ENCODE peak calls at places on chromosomes 1 and 21, in five cellular contexts. One of them, this sample, is unnamed.

GRCh38 chr21:43645414-43645891 is 13.8 kb downstream of the HSF2BP start:
- DNase-seq in caudate nucleus: no peak
- DNase-seq in aorta: no peak
- DNase-seq in Karpas-422: peak
- DNase-seq in uterus: peak
- DNase-seq in this sample: no peak

GRCh38 chr1:29806646-29807319 is 570.5 kb downstream of the PTPRU start:
- DNase-seq in Karpas-422: no peak
- DNase-seq in uterus: no peak
- DNase-seq in caudate nucleus: no peak
- DNase-seq in aorta: no peak
- DNase-seq in this sample: no peak

GRCh38 chr1:2240251-2241156 is 12.4 kb downstream of the SKI start:
- DNase-seq in caudate nucleus: peak
- DNase-seq in aorta: peak
- DNase-seq in uterus: peak
- DNase-seq in Karpas-422: no peak
- DNase-seq in this sample: peak

GRCh38 chr1:28893403-28894102 is 20.8 kb upstream of the EPB41 start:
- DNase-seq in caudate nucleus: no peak
- DNase-seq in uterus: no peak
- DNase-seq in Karpas-422: peak
- DNase-seq in aorta: no peak
- DNase-seq in this sample: no peak

GRCh38 chr1:235972316-235973090 is 92.4 kb downstream of the NID1 start:
- DNase-seq in uterus: no peak
- DNase-seq in caudate nucleus: no peak
- DNase-seq in Karpas-422: peak
- DNase-seq in aorta: no peak
- DNase-seq in this sample: no peak

GRCh38 chr1:32939655-32940371 is 24.8 kb downstream of the RNF19B start:
- DNase-seq in aorta: no peak
- DNase-seq in Karpas-422: no peak
- DNase-seq in uterus: peak
- DNase-seq in caudate nucleus: no peak
- DNase-seq in this sample: no peak

GRCh38 chr1:7229186-7229585 is 443.9 kb downstream of the CAMTA1 start:
- DNase-seq in aorta: no peak
- DNase-seq in Karpas-422: peak
- DNase-seq in uterus: no peak
- DNase-seq in caudate nucleus: no peak
- DNase-seq in this sample: no peak

GRCh38 chr21:15692711-15693110 is 37.1 kb upstream of the USP25 start:
- DNase-seq in aorta: no peak
- DNase-seq in uterus: no peak
- DNase-seq in caudate nucleus: no peak
- DNase-seq in Karpas-422: no peak
- DNase-seq in this sample: no peak

GRCh38 chr1:64453695-64454094 is 16.2 kb upstream of the CACHD1 start:
- DNase-seq in aorta: no peak
- DNase-seq in caudate nucleus: no peak
- DNase-seq in Karpas-422: no peak
- DNase-seq in uterus: no peak
- DNase-seq in this sample: no peak

GRCh38 chr21:37455504-37455911 is 88.9 kb downstream of the DYRK1A start:
- DNase-seq in aorta: no peak
- DNase-seq in uterus: no peak
- DNase-seq in Karpas-422: no peak
- DNase-seq in caudate nucleus: no peak
- DNase-seq in this sample: no peak

GRCh38 chr1:173400387-173400995 is 76.6 kb upstream of the PRDX6 start:
- DNase-seq in caudate nucleus: no peak
- DNase-seq in uterus: no peak
- DNase-seq in Karpas-422: no peak
- DNase-seq in aorta: no peak
- DNase-seq in this sample: no peak

GRCh38 chr1:58442114-58442513 is 104.4 kb downstream of the OMA1 start:
- DNase-seq in Karpas-422: no peak
- DNase-seq in caudate nucleus: no peak
- DNase-seq in aorta: no peak
- DNase-seq in uterus: no peak
- DNase-seq in this sample: no peak

GRCh38 chr21:45990049-45990711 is 8.6 kb downstream of the COL6A1 start:
- DNase-seq in uterus: peak
- DNase-seq in aorta: peak
- DNase-seq in caudate nucleus: no peak
- DNase-seq in Karpas-422: no peak
- DNase-seq in this sample: no peak

GRCh38 chr1:30303387-30303786 is 420.0 kb downstream of the MATN1 start:
- DNase-seq in caudate nucleus: no peak
- DNase-seq in Karpas-422: no peak
- DNase-seq in uterus: no peak
- DNase-seq in aorta: no peak
- DNase-seq in this sample: no peak

GRCh38 chr1:77846966-77847365 is 41.5 kb upstream of the NEXN start:
- DNase-seq in caudate nucleus: no peak
- DNase-seq in aorta: no peak
- DNase-seq in Karpas-422: no peak
- DNase-seq in uterus: no peak
- DNase-seq in this sample: no peak

GRCh38 chr1:153767519-153767918 is 7.7 kb upstream of the SLC27A3 start:
- DNase-seq in aorta: no peak
- DNase-seq in caudate nucleus: no peak
- DNase-seq in uterus: no peak
- DNase-seq in Karpas-422: no peak
- DNase-seq in this sample: no peak

GRCh38 chr1:193338194-193338593 is 151.8 kb upstream of the B3GALT2 start:
- DNase-seq in Karpas-422: no peak
- DNase-seq in aorta: no peak
- DNase-seq in uterus: no peak
- DNase-seq in caudate nucleus: no peak
- DNase-seq in this sample: no peak

GRCh38 chr21:17352937-17353655 is 159.7 kb upstream of the CXADR start:
- DNase-seq in aorta: no peak
- DNase-seq in caudate nucleus: no peak
- DNase-seq in Karpas-422: no peak
- DNase-seq in uterus: no peak
- DNase-seq in this sample: no peak

GRCh38 chr1:48677306-48678287 is 99.1 kb downstream of the BEND5 start:
- DNase-seq in uterus: peak
- DNase-seq in aorta: peak
- DNase-seq in Karpas-422: peak
- DNase-seq in caudate nucleus: peak
- DNase-seq in this sample: peak

GRCh38 chr1:182962554-182963115 is 9.7 kb upstream of the SHCBP1L start:
- DNase-seq in uterus: peak
- DNase-seq in caudate nucleus: peak
- DNase-seq in Karpas-422: peak
- DNase-seq in aorta: peak
- DNase-seq in this sample: peak

GRCh38 chr21:45655071-45655470 is 11.5 kb downstream of the PCBP3 start:
- DNase-seq in caudate nucleus: no peak
- DNase-seq in uterus: no peak
- DNase-seq in aorta: no peak
- DNase-seq in Karpas-422: no peak
- DNase-seq in this sample: no peak

GRCh38 chr1:117009132-117009531 is 7.6 kb downstream of the CD101 start:
- DNase-seq in Karpas-422: no peak
- DNase-seq in aorta: no peak
- DNase-seq in caudate nucleus: no peak
- DNase-seq in uterus: no peak
- DNase-seq in this sample: no peak

GRCh38 chr1:52637946-52638345 is 5.0 kb downstream of the SHISAL2A start:
- DNase-seq in uterus: no peak
- DNase-seq in aorta: no peak
- DNase-seq in Karpas-422: no peak
- DNase-seq in caudate nucleus: no peak
- DNase-seq in this sample: no peak

GRCh38 chr1:83055391-83056170 is 943.4 kb downstream of the TTLL7 start:
- DNase-seq in caudate nucleus: no peak
- DNase-seq in uterus: no peak
- DNase-seq in Karpas-422: no peak
- DNase-seq in aorta: no peak
- DNase-seq in this sample: no peak

GRCh38 chr1:179781962-179782361 is 38.9 kb downstream of the FAM163A start:
- DNase-seq in uterus: peak
- DNase-seq in aorta: no peak
- DNase-seq in Karpas-422: no peak
- DNase-seq in caudate nucleus: no peak
- DNase-seq in this sample: no peak

GRCh38 chr1:6157528-6158174 is 22.5 kb downstream of the CHD5 start:
- DNase-seq in uterus: no peak
- DNase-seq in Karpas-422: no peak
- DNase-seq in caudate nucleus: peak
- DNase-seq in aorta: no peak
- DNase-seq in this sample: no peak

DNA sequence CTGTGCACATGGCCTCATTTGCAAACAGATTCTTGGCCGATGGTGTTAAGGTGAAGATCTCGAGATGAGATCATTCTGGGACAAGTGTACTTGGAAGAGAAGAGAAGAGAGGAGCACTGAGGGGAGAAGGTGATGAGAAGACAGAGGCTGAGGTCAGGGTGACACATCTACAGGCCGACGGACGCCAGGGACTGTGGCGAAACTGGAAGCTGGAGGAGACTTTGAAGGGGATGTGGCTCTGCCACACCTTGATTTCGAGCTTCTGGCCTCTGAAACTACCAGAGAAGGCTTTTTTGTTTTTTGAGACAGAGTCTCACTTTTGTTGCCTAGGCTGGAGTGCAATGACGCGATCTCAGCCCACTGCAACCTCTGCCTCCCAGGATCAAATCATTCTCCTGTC is 137.5 kb upstream of the TMEM51 start:
- DNase-seq in caudate nucleus: no peak
- DNase-seq in Karpas-422: no peak
- DNase-seq in uterus: no peak
- DNase-seq in aorta: no peak
- DNase-seq in this sample: no peak
- H3K27ac ChIP-seq in caudate nucleus: no peak
- H3K27ac ChIP-seq in Karpas-422: no peak
- H3K27ac ChIP-seq in uterus: no peak
- H3K27ac ChIP-seq in aorta: no peak
- H3K27ac ChIP-seq in this sample: no peak

GRCh38 chr1:200379431-200379755 is 30.4 kb downstream of the ZNF281 start:
- DNase-seq in Karpas-422: peak
- DNase-seq in aorta: no peak
- DNase-seq in caudate nucleus: no peak
- DNase-seq in uterus: no peak
- DNase-seq in this sample: no peak
- H3K27ac ChIP-seq in Karpas-422: peak
- H3K27ac ChIP-seq in aorta: no peak
- H3K27ac ChIP-seq in caudate nucleus: no peak
- H3K27ac ChIP-seq in uterus: no peak
- H3K27ac ChIP-seq in this sample: no peak

DNA sequence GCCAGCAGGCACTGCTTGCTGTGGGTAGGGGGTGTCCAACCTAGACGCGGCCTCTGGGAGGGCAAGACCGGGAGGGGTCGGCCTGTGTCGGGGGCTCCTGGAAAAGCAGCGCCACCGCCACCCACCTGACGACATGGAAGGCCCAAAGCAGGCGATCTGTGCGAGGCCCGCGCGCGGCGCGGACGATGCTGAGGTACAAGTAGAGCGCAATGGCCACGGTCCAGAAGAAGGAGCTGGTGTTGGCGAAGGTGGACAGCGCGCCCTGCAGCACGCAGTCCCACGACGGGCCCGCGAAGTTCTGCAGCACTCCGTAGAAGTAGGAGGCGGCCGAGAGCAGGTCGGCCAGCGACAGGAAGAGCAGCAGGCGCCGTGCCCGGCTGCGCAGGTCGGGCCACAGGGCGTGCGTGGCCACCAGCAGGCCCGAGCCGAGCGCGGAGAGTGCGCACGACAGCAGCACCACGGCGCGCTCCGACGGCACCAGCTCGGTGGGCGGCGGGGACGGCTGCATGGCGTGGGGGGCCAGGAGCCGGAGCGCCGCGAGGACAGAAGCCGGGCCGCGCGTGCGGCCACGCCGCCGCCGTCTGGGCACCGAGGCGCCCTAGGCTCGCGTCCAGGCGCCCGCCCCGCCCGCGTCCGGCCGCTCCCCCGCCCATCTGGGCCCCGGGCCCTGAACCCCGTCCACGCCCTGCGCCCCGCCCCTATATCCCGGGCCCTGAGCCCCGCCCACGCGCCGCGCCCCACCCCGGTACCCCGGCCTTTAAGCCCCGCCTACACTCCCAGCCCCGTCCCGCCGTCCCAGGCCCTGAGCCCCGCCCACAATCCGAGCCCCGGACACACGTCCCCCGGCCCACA is at the start of gene GPR157:
- DNase-seq in caudate nucleus: no peak
- DNase-seq in aorta: peak
- DNase-seq in Karpas-422: peak
- DNase-seq in uterus: peak
- DNase-seq in this sample: no peak
- H3K27ac ChIP-seq in caudate nucleus: peak
- H3K27ac ChIP-seq in aorta: peak
- H3K27ac ChIP-seq in Karpas-422: no peak
- H3K27ac ChIP-seq in uterus: peak
- H3K27ac ChIP-seq in this sample: no peak

GRCh38 chr1:110051262-110051648 is 16.8 kb downstream of the STRIP1 start:
- DNase-seq in aorta: no peak
- DNase-seq in Karpas-422: no peak
- DNase-seq in caudate nucleus: no peak
- DNase-seq in uterus: no peak
- DNase-seq in this sample: no peak

GRCh38 chr1:110049801-110050601 is 15.6 kb downstream of the STRIP1 start:
- DNase-seq in uterus: no peak
- DNase-seq in Karpas-422: no peak
- DNase-seq in aorta: peak
- DNase-seq in caudate nucleus: no peak
- DNase-seq in this sample: peak

GRCh38 chr1:110048240-110048639 is 13.8 kb downstream of the STRIP1 start:
- DNase-seq in caudate nucleus: no peak
- DNase-seq in aorta: peak
- DNase-seq in uterus: no peak
- DNase-seq in Karpas-422: no peak
- DNase-seq in this sample: no peak

GRCh38 chr1:110048923-110049601 is 14.6 kb downstream of the STRIP1 start:
- DNase-seq in Karpas-422: no peak
- DNase-seq in aorta: peak
- DNase-seq in caudate nucleus: no peak
- DNase-seq in uterus: no peak
- DNase-seq in this sample: peak

DNA sequence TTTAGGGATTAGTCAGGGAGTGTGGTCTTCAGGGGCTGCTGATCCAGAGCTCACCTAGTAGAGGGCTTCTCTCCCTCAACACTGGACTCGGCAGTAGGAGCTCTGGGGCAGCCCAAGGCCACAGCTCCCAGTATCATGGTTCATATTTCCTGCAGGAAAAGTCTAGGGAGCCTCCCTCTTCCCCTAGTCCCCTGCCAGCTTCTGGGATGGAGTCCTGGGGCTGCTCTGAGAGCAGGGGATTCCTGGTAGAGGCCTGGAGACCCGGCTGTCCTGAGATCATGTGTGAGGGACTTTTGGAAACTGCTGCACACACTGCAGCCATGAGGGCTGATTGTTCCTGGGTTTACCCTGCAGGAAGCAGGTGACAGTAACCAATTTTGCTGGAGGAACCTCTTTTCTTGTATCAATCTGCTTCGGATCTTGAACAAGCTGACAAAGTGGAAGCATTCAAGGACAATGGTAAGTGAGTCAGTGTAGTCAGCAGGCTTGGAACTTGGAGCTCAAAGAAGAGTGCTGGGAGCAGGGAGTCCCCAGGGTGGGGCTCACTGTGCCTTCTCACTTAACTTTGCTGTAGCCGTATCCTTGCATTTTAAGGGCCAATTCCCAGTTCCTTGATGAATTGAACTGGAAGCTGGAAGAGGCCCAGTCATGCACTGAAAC is 16.3 kb downstream of the STRIP1 start:
- DNase-seq in uterus: no peak
- DNase-seq in caudate nucleus: no peak
- DNase-seq in Karpas-422: no peak
- DNase-seq in aorta: peak
- DNase-seq in this sample: no peak
- H3K27ac ChIP-seq in uterus: no peak
- H3K27ac ChIP-seq in caudate nucleus: no peak
- H3K27ac ChIP-seq in Karpas-422: no peak
- H3K27ac ChIP-seq in aorta: no peak
- H3K27ac ChIP-seq in this sample: no peak